ENCODE peak calls at places on chromosomes 3 and 15, in seven cellular contexts. One of them, this sample, is unnamed.

GRCh38 chr3:143402602-143403001 is 283.0 kb downstream of the CHST2 start:
- DNase-seq in kidney glomerular epithelial cell: no peak
- DNase-seq in OCI-M1: no peak
- DNase-seq in HT1080: no peak
- DNase-seq in activated T-cell treated with anti-CD3 and anti-CD28 coated beads, Interleukin-2, amount 50 U/mL, for 72 hours: no peak
- DNase-seq in HEK293T: no peak
- DNase-seq in EL: no peak
- DNase-seq in this sample: no peak

GRCh38 chr3:113953677-113954076 is 5.9 kb downstream of the ZDHHC23 start:
- DNase-seq in kidney glomerular epithelial cell: no peak
- DNase-seq in activated T-cell treated with anti-CD3 and anti-CD28 coated beads, Interleukin-2, amount 50 U/mL, for 72 hours: no peak
- DNase-seq in HEK293T: no peak
- DNase-seq in OCI-M1: no peak
- DNase-seq in EL: no peak
- DNase-seq in HT1080: peak
- DNase-seq in this sample: no peak

GRCh38 chr15:90903733-90904536 is 833 bp downstream of the MAN2A2 start:
- DNase-seq in kidney glomerular epithelial cell: no peak
- DNase-seq in activated T-cell treated with anti-CD3 and anti-CD28 coated beads, Interleukin-2, amount 50 U/mL, for 72 hours: no peak
- DNase-seq in HT1080: no peak
- DNase-seq in HEK293T: peak
- DNase-seq in EL: no peak
- DNase-seq in OCI-M1: peak
- DNase-seq in this sample: no peak

GRCh38 chr15:48414015-48414414 is 82.8 kb downstream of the DUT start:
- DNase-seq in HEK293T: no peak
- DNase-seq in kidney glomerular epithelial cell: no peak
- DNase-seq in OCI-M1: no peak
- DNase-seq in activated T-cell treated with anti-CD3 and anti-CD28 coated beads, Interleukin-2, amount 50 U/mL, for 72 hours: no peak
- DNase-seq in EL: peak
- DNase-seq in HT1080: no peak
- DNase-seq in this sample: no peak

GRCh38 chr15:85723960-85724945 is 70.5 kb downstream of the KLHL25 start:
- DNase-seq in OCI-M1: no peak
- DNase-seq in activated T-cell treated with anti-CD3 and anti-CD28 coated beads, Interleukin-2, amount 50 U/mL, for 72 hours: peak
- DNase-seq in kidney glomerular epithelial cell: no peak
- DNase-seq in HT1080: no peak
- DNase-seq in EL: no peak
- DNase-seq in HEK293T: no peak
- DNase-seq in this sample: peak

GRCh38 chr15:94844533-94845390 is 613.4 kb downstream of the MCTP2 start:
- DNase-seq in EL: no peak
- DNase-seq in activated T-cell treated with anti-CD3 and anti-CD28 coated beads, Interleukin-2, amount 50 U/mL, for 72 hours: no peak
- DNase-seq in HT1080: no peak
- DNase-seq in OCI-M1: no peak
- DNase-seq in HEK293T: peak
- DNase-seq in kidney glomerular epithelial cell: peak
- DNase-seq in this sample: no peak

GRCh38 chr3:157109267-157110141 is 50.4 kb downstream of the CCNL1 start:
- DNase-seq in EL: no peak
- DNase-seq in activated T-cell treated with anti-CD3 and anti-CD28 coated beads, Interleukin-2, amount 50 U/mL, for 72 hours: no peak
- DNase-seq in HT1080: no peak
- DNase-seq in kidney glomerular epithelial cell: no peak
- DNase-seq in HEK293T: no peak
- DNase-seq in OCI-M1: peak
- DNase-seq in this sample: no peak

GRCh38 chr3:143529778-143530177 is 318.5 kb downstream of the SLC9A9 start:
- DNase-seq in kidney glomerular epithelial cell: no peak
- DNase-seq in EL: no peak
- DNase-seq in activated T-cell treated with anti-CD3 and anti-CD28 coated beads, Interleukin-2, amount 50 U/mL, for 72 hours: no peak
- DNase-seq in OCI-M1: no peak
- DNase-seq in HEK293T: no peak
- DNase-seq in HT1080: no peak
- DNase-seq in this sample: no peak

GRCh38 chr3:119240101-119240581 is 537 bp downstream of the B4GALT4 start:
- DNase-seq in HT1080: peak
- DNase-seq in EL: peak
- DNase-seq in kidney glomerular epithelial cell: peak
- DNase-seq in activated T-cell treated with anti-CD3 and anti-CD28 coated beads, Interleukin-2, amount 50 U/mL, for 72 hours: no peak
- DNase-seq in OCI-M1: peak
- DNase-seq in HEK293T: peak
- DNase-seq in this sample: peak

GRCh38 chr3:120204338-120204737 is 80.7 kb downstream of the GPR156 start:
- DNase-seq in activated T-cell treated with anti-CD3 and anti-CD28 coated beads, Interleukin-2, amount 50 U/mL, for 72 hours: no peak
- DNase-seq in HEK293T: no peak
- DNase-seq in HT1080: no peak
- DNase-seq in kidney glomerular epithelial cell: no peak
- DNase-seq in OCI-M1: no peak
- DNase-seq in EL: no peak
- DNase-seq in this sample: no peak

GRCh38 chr15:101045835-101046691 is 126.9 kb downstream of the LRRK1 start:
- DNase-seq in HT1080: no peak
- DNase-seq in activated T-cell treated with anti-CD3 and anti-CD28 coated beads, Interleukin-2, amount 50 U/mL, for 72 hours: no peak
- DNase-seq in kidney glomerular epithelial cell: no peak
- DNase-seq in HEK293T: no peak
- DNase-seq in EL: no peak
- DNase-seq in OCI-M1: no peak
- DNase-seq in this sample: no peak

GRCh38 chr3:129890125-129890524 is 3.4 kb downstream of the TMCC1 start:
- DNase-seq in OCI-M1: peak
- DNase-seq in EL: no peak
- DNase-seq in activated T-cell treated with anti-CD3 and anti-CD28 coated beads, Interleukin-2, amount 50 U/mL, for 72 hours: no peak
- DNase-seq in HT1080: peak
- DNase-seq in HEK293T: no peak
- DNase-seq in kidney glomerular epithelial cell: no peak
- DNase-seq in this sample: no peak

GRCh38 chr3:25037049-25037547 is 391.0 kb upstream of the RARB start:
- DNase-seq in kidney glomerular epithelial cell: no peak
- DNase-seq in EL: peak
- DNase-seq in HEK293T: no peak
- DNase-seq in HT1080: no peak
- DNase-seq in OCI-M1: no peak
- DNase-seq in activated T-cell treated with anti-CD3 and anti-CD28 coated beads, Interleukin-2, amount 50 U/mL, for 72 hours: no peak
- DNase-seq in this sample: no peak

GRCh38 chr3:53185761-53186465 is 24.9 kb downstream of the PRKCD start:
- DNase-seq in EL: no peak
- DNase-seq in HEK293T: no peak
- DNase-seq in kidney glomerular epithelial cell: no peak
- DNase-seq in OCI-M1: no peak
- DNase-seq in HT1080: no peak
- DNase-seq in activated T-cell treated with anti-CD3 and anti-CD28 coated beads, Interleukin-2, amount 50 U/mL, for 72 hours: no peak
- DNase-seq in this sample: no peak

GRCh38 chr3:44554626-44555592 is at the start of gene ZKSCAN7:
- DNase-seq in EL: peak
- DNase-seq in activated T-cell treated with anti-CD3 and anti-CD28 coated beads, Interleukin-2, amount 50 U/mL, for 72 hours: peak
- DNase-seq in OCI-M1: peak
- DNase-seq in HEK293T: no peak
- DNase-seq in HT1080: no peak
- DNase-seq in kidney glomerular epithelial cell: peak
- DNase-seq in this sample: peak

GRCh38 chr3:124063168-124063909 is 71.4 kb upstream of the ROPN1 start:
- DNase-seq in HT1080: peak
- DNase-seq in OCI-M1: no peak
- DNase-seq in HEK293T: no peak
- DNase-seq in kidney glomerular epithelial cell: no peak
- DNase-seq in activated T-cell treated with anti-CD3 and anti-CD28 coated beads, Interleukin-2, amount 50 U/mL, for 72 hours: no peak
- DNase-seq in EL: peak
- DNase-seq in this sample: no peak

GRCh38 chr3:54988302-54989022 is 60.6 kb upstream of the LRTM1 start:
- DNase-seq in activated T-cell treated with anti-CD3 and anti-CD28 coated beads, Interleukin-2, amount 50 U/mL, for 72 hours: no peak
- DNase-seq in EL: peak
- DNase-seq in kidney glomerular epithelial cell: peak
- DNase-seq in HEK293T: no peak
- DNase-seq in HT1080: no peak
- DNase-seq in OCI-M1: peak
- DNase-seq in this sample: no peak

GRCh38 chr3:194973366-194974000 is 287.8 kb downstream of the FAM43A start:
- DNase-seq in HEK293T: no peak
- DNase-seq in HT1080: no peak
- DNase-seq in OCI-M1: no peak
- DNase-seq in EL: no peak
- DNase-seq in activated T-cell treated with anti-CD3 and anti-CD28 coated beads, Interleukin-2, amount 50 U/mL, for 72 hours: no peak
- DNase-seq in kidney glomerular epithelial cell: no peak
- DNase-seq in this sample: no peak

GRCh38 chr3:183283886-183284285 is 30.8 kb downstream of the B3GNT5 start:
- DNase-seq in activated T-cell treated with anti-CD3 and anti-CD28 coated beads, Interleukin-2, amount 50 U/mL, for 72 hours: no peak
- DNase-seq in HEK293T: no peak
- DNase-seq in kidney glomerular epithelial cell: no peak
- DNase-seq in HT1080: no peak
- DNase-seq in OCI-M1: no peak
- DNase-seq in EL: peak
- DNase-seq in this sample: no peak

GRCh38 chr3:16028604-16029003 is 145.9 kb upstream of the GALNT15 start:
- DNase-seq in HT1080: peak
- DNase-seq in kidney glomerular epithelial cell: peak
- DNase-seq in HEK293T: no peak
- DNase-seq in EL: peak
- DNase-seq in OCI-M1: no peak
- DNase-seq in activated T-cell treated with anti-CD3 and anti-CD28 coated beads, Interleukin-2, amount 50 U/mL, for 72 hours: no peak
- DNase-seq in this sample: no peak

GRCh38 chr3:139425745-139426400 is 36.4 kb upstream of the COPB2 start:
- DNase-seq in kidney glomerular epithelial cell: no peak
- DNase-seq in HEK293T: no peak
- DNase-seq in HT1080: peak
- DNase-seq in OCI-M1: no peak
- DNase-seq in EL: no peak
- DNase-seq in activated T-cell treated with anti-CD3 and anti-CD28 coated beads, Interleukin-2, amount 50 U/mL, for 72 hours: no peak
- DNase-seq in this sample: no peak

GRCh38 chr15:71756574-71757352 is 53.6 kb upstream of the NR2E3 start:
- DNase-seq in kidney glomerular epithelial cell: no peak
- DNase-seq in HEK293T: no peak
- DNase-seq in activated T-cell treated with anti-CD3 and anti-CD28 coated beads, Interleukin-2, amount 50 U/mL, for 72 hours: no peak
- DNase-seq in EL: no peak
- DNase-seq in OCI-M1: no peak
- DNase-seq in HT1080: no peak
- DNase-seq in this sample: no peak

GRCh38 chr15:42577514-42578031 is 2.2 kb downstream of the STARD9 start:
- DNase-seq in kidney glomerular epithelial cell: no peak
- DNase-seq in HT1080: no peak
- DNase-seq in OCI-M1: peak
- DNase-seq in activated T-cell treated with anti-CD3 and anti-CD28 coated beads, Interleukin-2, amount 50 U/mL, for 72 hours: no peak
- DNase-seq in HEK293T: no peak
- DNase-seq in EL: peak
- DNase-seq in this sample: no peak

GRCh38 chr15:59191855-59192237 is 14.8 kb upstream of the LDHAL6B start:
- DNase-seq in HEK293T: no peak
- DNase-seq in kidney glomerular epithelial cell: peak
- DNase-seq in HT1080: peak
- DNase-seq in EL: peak
- DNase-seq in OCI-M1: no peak
- DNase-seq in activated T-cell treated with anti-CD3 and anti-CD28 coated beads, Interleukin-2, amount 50 U/mL, for 72 hours: no peak
- DNase-seq in this sample: no peak

GRCh38 chr3:186119499-186119898 is 10.6 kb upstream of the ETV5 start:
- DNase-seq in EL: no peak
- DNase-seq in HEK293T: no peak
- DNase-seq in HT1080: no peak
- DNase-seq in kidney glomerular epithelial cell: no peak
- DNase-seq in activated T-cell treated with anti-CD3 and anti-CD28 coated beads, Interleukin-2, amount 50 U/mL, for 72 hours: no peak
- DNase-seq in OCI-M1: no peak
- DNase-seq in this sample: no peak

GRCh38 chr3:142566096-142566495 is 12.4 kb downstream of the ATR start:
- DNase-seq in kidney glomerular epithelial cell: no peak
- DNase-seq in HT1080: peak
- DNase-seq in OCI-M1: no peak
- DNase-seq in activated T-cell treated with anti-CD3 and anti-CD28 coated beads, Interleukin-2, amount 50 U/mL, for 72 hours: no peak
- DNase-seq in EL: no peak
- DNase-seq in HEK293T: no peak
- DNase-seq in this sample: no peak